ENCODE peak calls at places on chromosome 1, in nine cellular contexts. Z, Y, K, B, A, R, W, J and E are unnamed samples.

GRCh38 chr1:39720094-39720999 is 18.3 kb upstream of the PPIE start:
- DNase-seq in Z (peak), Y (no peak), K (peak), B (no peak), A (no peak), R (no peak), W (no peak), J (no peak), E (no peak)

GRCh38 chr1:111818081-111818480 is 62.4 kb downstream of the DDX20 start:
- DNase-seq in Z (no peak), Y (no peak), K (no peak), B (no peak), A (peak), R (no peak), W (no peak), J (no peak), E (no peak)

GRCh38 chr1:115840615-115841460 is at the start of gene NHLH2:
- DNase-seq in Z (no peak), Y (no peak), K (no peak), B (no peak), A (peak), R (no peak), W (no peak), J (no peak), E (no peak)

GRCh38 chr1:185170291-185170848 is 13.4 kb downstream of the SWT1 start:
- DNase-seq in Z (peak), Y (no peak), K (peak), B (no peak), A (peak), R (no peak), W (no peak), J (no peak), E (no peak)

GRCh38 chr1:6336946-6337622 is 56.5 kb downstream of the ACOT7 start:
- DNase-seq in Z (no peak), Y (no peak), K (no peak), B (no peak), A (no peak), R (no peak), W (no peak), J (no peak), E (no peak)

GRCh38 chr1:32627596-32628162 is 22.7 kb downstream of the ZBTB8OS start:
- DNase-seq in Z (peak), Y (no peak), K (no peak), B (no peak), A (no peak), R (no peak), W (no peak), J (no peak), E (no peak)

GRCh38 chr1:67084765-67085318 is 30.9 kb upstream of the SLC35D1 start:
- DNase-seq in Z (no peak), Y (no peak), K (no peak), B (no peak), A (no peak), R (no peak), W (no peak), J (no peak), E (no peak)

GRCh38 chr1:38095337-38096030 is 48.9 kb upstream of the POU3F1 start:
- DNase-seq in Z (no peak), Y (no peak), K (no peak), B (no peak), A (no peak), R (no peak), W (no peak), J (no peak), E (no peak)

GRCh38 chr1:31663622-31664452 is 19.2 kb upstream of the PEF1 start:
- DNase-seq in Z (peak), Y (no peak), K (peak), B (peak), A (peak), R (peak), W (peak), J (no peak), E (no peak)